ENCODE peak calls at places on chromosomes 4 and X, in ten cellular contexts. E is HepG2, T is NCI-H774, D is GM12865, A is heart right ventricle, W is GM12892, N is lower leg skin, X is sciatic nerve, Q is ELR, O is MCF 10A. Z is an unnamed sample.

GRCh38 chr4:185113340-185113739 is 29.7 kb upstream of the SLC25A4 start:
- DNase-seq in O (no peak), D (no peak), Q (no peak), E (no peak), X (no peak), N (no peak), T (no peak), W (no peak), A (no peak), Z (no peak)

GRCh38 chr4:37461801-37462200 is 217.3 kb downstream of the NWD2 start:
- DNase-seq in D (no peak), N (no peak), Q (no peak), E (no peak), A (no peak), X (no peak), W (no peak), T (no peak), O (no peak), Z (no peak)

GRCh38 chrX:44489515-44489914 is 53.1 kb downstream of the FUNDC1 start:
- DNase-seq in O (no peak), Q (no peak), A (no peak), W (no peak), X (no peak), N (no peak), T (no peak), D (no peak), E (no peak), Z (no peak)

GRCh38 chr4:185112104-185112503 is 31.0 kb upstream of the SLC25A4 start:
- DNase-seq in W (no peak), T (no peak), N (no peak), X (no peak), D (no peak), Q (peak), A (peak), O (peak), E (peak), Z (no peak)

GRCh38 chr4:71974681-71975080 is 57.1 kb upstream of the NPFFR2 start:
- DNase-seq in A (no peak), X (no peak), Q (peak), W (no peak), D (no peak), N (no peak), O (peak), T (no peak), E (no peak), Z (no peak)

GRCh38 chrX:29903365-29903764 is 312.0 kb upstream of the MAGEB2 start:
- DNase-seq in Q (no peak), D (no peak), W (no peak), E (no peak), A (no peak), X (no peak), N (no peak), T (no peak), O (peak), Z (no peak)

GRCh38 chrX:148871422-148872152 is 371.2 kb downstream of the AFF2 start:
- DNase-seq in T (no peak), D (no peak), N (no peak), W (no peak), Q (peak), X (no peak), A (peak), O (peak), E (no peak), Z (no peak)

GRCh38 chrX:22037225-22037624 is 5.1 kb downstream of the PHEX start:
- DNase-seq in O (no peak), D (no peak), N (no peak), Q (no peak), T (no peak), A (no peak), E (no peak), W (no peak), X (no peak), Z (no peak)

GRCh38 chr4:108738307-108738706 is 24.5 kb downstream of the ETNPPL start:
- DNase-seq in E (no peak), N (no peak), A (no peak), X (no peak), Q (peak), D (no peak), T (no peak), O (peak), W (no peak), Z (no peak)

GRCh38 chr4:185738038-185738552 is 73.9 kb downstream of the SORBS2 start:
- DNase-seq in X (no peak), N (peak), D (no peak), A (no peak), Q (no peak), T (no peak), O (peak), E (no peak), W (no peak), Z (no peak)

Z was measured in NCI-H1092.